ENCODE peak calls at places on chromosomes 3 and 15, in five cellular contexts. One of them, this sample, is unnamed.

GRCh38 chr3:13750731-13751130 is 129.1 kb downstream of the WNT7A start:
- DNase-seq in GM12878: no peak
- DNase-seq in K562: no peak
- DNase-seq in HepG2: no peak
- DNase-seq in H1: no peak
- DNase-seq in this sample: no peak

GRCh38 chr3:44439499-44440295 is 37.8 kb downstream of the ZNF445 start:
- DNase-seq in GM12878: peak; percentile 88
- DNase-seq in K562: peak; percentile 93
- DNase-seq in HepG2: peak; percentile 97
- DNase-seq in H1: no peak
- DNase-seq in this sample: no peak

GRCh38 chr3:72390841-72391240 is 457.4 kb downstream of the SHQ1 start:
- DNase-seq in GM12878: no peak
- DNase-seq in K562: no peak
- DNase-seq in HepG2: no peak
- DNase-seq in H1: no peak
- DNase-seq in this sample: no peak

GRCh38 chr15:62742409-62743171 is 300.0 kb upstream of the TPM1 start:
- DNase-seq in GM12878: no peak
- DNase-seq in K562: peak; percentile 56
- DNase-seq in HepG2: peak; percentile 42
- DNase-seq in H1: no peak
- DNase-seq in this sample: peak; percentile 42

GRCh38 chr3:152021951-152022461 is 148.6 kb downstream of the SUCNR1 start:
- DNase-seq in GM12878: peak; percentile 13
- DNase-seq in K562: no peak
- DNase-seq in HepG2: no peak
- DNase-seq in H1: no peak
- DNase-seq in this sample: peak; percentile 98

GRCh38 chr3:55813268-55814097 is 326.4 kb upstream of the WNT5A start:
- DNase-seq in GM12878: no peak
- DNase-seq in K562: no peak
- DNase-seq in HepG2: no peak
- DNase-seq in H1: no peak
- DNase-seq in this sample: no peak

GRCh38 chr15:70362911-70363310 is 265.2 kb upstream of the TLE3 start:
- DNase-seq in GM12878: no peak
- DNase-seq in K562: peak; percentile 24
- DNase-seq in HepG2: peak; percentile 17
- DNase-seq in H1: peak; percentile 13
- DNase-seq in this sample: peak; percentile 8

GRCh38 chr3:186746008-186746407 is 28.8 kb downstream of the KNG1 start:
- DNase-seq in GM12878: no peak
- DNase-seq in K562: no peak
- DNase-seq in HepG2: peak; percentile 94
- DNase-seq in H1: no peak
- DNase-seq in this sample: peak; percentile 60

GRCh38 chr3:66989860-66990696 is 8.0 kb upstream of the KBTBD8 start:
- DNase-seq in GM12878: peak; percentile 40
- DNase-seq in K562: peak; percentile 20
- DNase-seq in HepG2: peak; percentile 36
- DNase-seq in H1: no peak
- DNase-seq in this sample: peak; percentile 29

GRCh38 chr15:85793641-85794597 is 806 bp downstream of the KLHL25 start:
- DNase-seq in GM12878: no peak
- DNase-seq in K562: peak; percentile 25
- DNase-seq in HepG2: peak; percentile 28
- DNase-seq in H1: no peak
- DNase-seq in this sample: no peak

GRCh38 chr3:53675022-53675697 is 171.1 kb downstream of the CHDH start:
- DNase-seq in GM12878: no peak
- DNase-seq in K562: no peak
- DNase-seq in HepG2: no peak
- DNase-seq in H1: no peak
- DNase-seq in this sample: no peak

GRCh38 chr3:128922804-128923459 is 43.5 kb downstream of the ACAD9 start:
- DNase-seq in GM12878: no peak
- DNase-seq in K562: no peak
- DNase-seq in HepG2: no peak
- DNase-seq in H1: no peak
- DNase-seq in this sample: no peak

GRCh38 chr3:117736851-117737250 is 1027.3 kb downstream of the TUSC7 start:
- DNase-seq in GM12878: no peak
- DNase-seq in K562: no peak
- DNase-seq in HepG2: no peak
- DNase-seq in H1: no peak
- DNase-seq in this sample: no peak

GRCh38 chr3:62962656-62963055 is 87.4 kb upstream of the CADPS start:
- DNase-seq in GM12878: no peak
- DNase-seq in K562: no peak
- DNase-seq in HepG2: no peak
- DNase-seq in H1: no peak
- DNase-seq in this sample: no peak

GRCh38 chr15:64070965-64071851 is 22.4 kb downstream of the CIAO2A start:
- DNase-seq in GM12878: no peak
- DNase-seq in K562: no peak
- DNase-seq in HepG2: peak; percentile 74
- DNase-seq in H1: no peak
- DNase-seq in this sample: no peak

GRCh38 chr3:61522629-61523028 is 38.7 kb upstream of the PTPRG start:
- DNase-seq in GM12878: no peak
- DNase-seq in K562: no peak
- DNase-seq in HepG2: no peak
- DNase-seq in H1: no peak
- DNase-seq in this sample: no peak

GRCh38 chr3:189488241-189488767 is 142.9 kb upstream of the TP63 start:
- DNase-seq in GM12878: no peak
- DNase-seq in K562: no peak
- DNase-seq in HepG2: no peak
- DNase-seq in H1: peak; percentile 0
- DNase-seq in this sample: no peak

GRCh38 chr15:25596644-25597562 is 158.1 kb upstream of the UBE3A start:
- DNase-seq in GM12878: no peak
- DNase-seq in K562: no peak
- DNase-seq in HepG2: no peak
- DNase-seq in H1: no peak
- DNase-seq in this sample: no peak

GRCh38 chr3:160226026-160226739 is 961 bp downstream of the C3orf80 start:
- DNase-seq in GM12878: no peak
- DNase-seq in K562: peak; percentile 26
- DNase-seq in HepG2: no peak
- DNase-seq in H1: no peak
- DNase-seq in this sample: no peak

GRCh38 chr3:50190921-50191660 is at the start of gene GNAT1:
- DNase-seq in GM12878: no peak
- DNase-seq in K562: no peak
- DNase-seq in HepG2: no peak
- DNase-seq in H1: no peak
- DNase-seq in this sample: no peak

GRCh38 chr3:149765762-149766334 is 13.6 kb upstream of the COMMD2 start:
- DNase-seq in GM12878: no peak
- DNase-seq in K562: no peak
- DNase-seq in HepG2: peak; percentile 27
- DNase-seq in H1: no peak
- DNase-seq in this sample: no peak

GRCh38 chr15:60678632-60679031 is 199.7 kb upstream of the ICE2 start:
- DNase-seq in GM12878: peak; percentile 38
- DNase-seq in K562: no peak
- DNase-seq in HepG2: no peak
- DNase-seq in H1: no peak
- DNase-seq in this sample: no peak

GRCh38 chr3:119294889-119295769 is 946 bp downstream of the ARHGAP31 start:
- DNase-seq in GM12878: no peak
- DNase-seq in K562: no peak
- DNase-seq in HepG2: no peak
- DNase-seq in H1: no peak
- DNase-seq in this sample: no peak

GRCh38 chr3:172848910-172849309 is 98.4 kb downstream of the ECT2 start:
- DNase-seq in GM12878: no peak
- DNase-seq in K562: no peak
- DNase-seq in HepG2: no peak
- DNase-seq in H1: no peak
- DNase-seq in this sample: no peak

DNA sequence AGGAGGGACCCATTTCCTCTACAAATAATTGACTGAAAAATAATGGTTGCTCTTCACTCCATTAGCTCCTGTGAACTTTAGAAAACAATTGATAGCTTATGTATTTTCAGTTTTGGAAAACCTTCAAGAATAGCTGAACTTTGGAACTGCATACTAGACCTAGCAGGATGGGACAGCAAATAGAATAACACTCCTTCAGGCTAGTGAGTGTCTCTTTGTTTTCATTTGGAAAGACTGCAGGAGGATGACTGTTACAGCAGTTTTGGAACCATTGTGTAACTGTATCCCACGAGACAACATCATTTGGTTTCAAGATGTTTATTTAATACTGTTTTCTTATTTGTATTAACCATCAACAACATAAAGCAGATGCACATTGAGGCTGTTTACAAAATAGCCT is 335.7 kb downstream of the IL5RA start:
- DNase-seq in GM12878: no peak
- DNase-seq in K562: no peak
- DNase-seq in HepG2: peak; percentile 3
- DNase-seq in H1: no peak
- DNase-seq in this sample: no peak
- TF ChIP-seq SRF in GM12878: no peak
- TF ChIP-seq SRF in K562: no peak
- TF ChIP-seq SRF in HepG2: no peak
- TF ChIP-seq SRF in H1: no peak
- TF ChIP-seq SRF in this sample: no peak

DNA sequence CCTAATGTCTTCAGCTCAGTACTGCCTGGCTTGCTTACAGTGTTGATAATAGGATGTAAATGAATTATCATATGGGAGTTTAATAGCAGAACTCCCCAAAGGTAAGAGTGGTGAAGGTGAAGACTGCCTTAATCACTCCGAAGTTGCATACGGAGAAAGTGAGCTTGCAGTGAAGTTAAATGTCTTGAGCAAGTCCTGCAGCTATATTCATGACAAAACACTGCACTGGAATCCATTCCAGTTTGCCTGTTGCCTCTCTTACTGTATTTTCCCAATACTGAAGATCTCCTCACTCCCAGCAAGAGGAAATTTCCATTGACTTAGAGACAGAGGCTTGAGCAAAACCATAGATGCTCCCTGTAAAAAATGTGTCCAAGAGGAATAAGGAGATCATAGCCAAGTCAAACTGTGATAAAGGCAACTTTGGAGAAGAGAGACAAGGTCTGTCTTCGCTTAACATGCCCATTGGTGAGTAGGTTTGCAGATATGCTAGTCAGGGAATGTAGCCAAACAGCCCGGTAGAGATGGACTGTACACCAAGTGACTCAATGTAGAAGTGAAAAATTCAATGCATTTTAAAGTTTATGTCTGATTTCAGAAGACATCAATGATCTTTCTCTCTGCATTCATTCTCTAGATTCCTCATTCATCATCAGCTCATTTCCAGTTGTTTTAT is 667.2 kb upstream of the NR2F2 start:
- DNase-seq in GM12878: no peak
- DNase-seq in K562: no peak
- DNase-seq in HepG2: no peak
- DNase-seq in H1: no peak
- DNase-seq in this sample: no peak
- TF ChIP-seq SRF in GM12878: no peak
- TF ChIP-seq SRF in K562: no peak
- TF ChIP-seq SRF in HepG2: no peak
- TF ChIP-seq SRF in H1: no peak
- TF ChIP-seq SRF in this sample: no peak

GRCh38 chr15:81507831-81508230 is 133.8 kb upstream of the TMC3 start:
- DNase-seq in GM12878: no peak
- DNase-seq in K562: no peak
- DNase-seq in HepG2: no peak
- DNase-seq in H1: no peak
- DNase-seq in this sample: no peak

GRCh38 chr15:81502436-81502835 is 128.4 kb upstream of the TMC3 start:
- DNase-seq in GM12878: no peak
- DNase-seq in K562: no peak
- DNase-seq in HepG2: no peak
- DNase-seq in H1: no peak
- DNase-seq in this sample: no peak

GRCh38 chr15:81506071-81506470 is 132.1 kb upstream of the TMC3 start:
- DNase-seq in GM12878: no peak
- DNase-seq in K562: no peak
- DNase-seq in HepG2: no peak
- DNase-seq in H1: no peak
- DNase-seq in this sample: no peak

GRCh38 chr15:81506936-81507335 is 132.9 kb upstream of the TMC3 start:
- DNase-seq in GM12878: no peak
- DNase-seq in K562: no peak
- DNase-seq in HepG2: no peak
- DNase-seq in H1: no peak
- DNase-seq in this sample: no peak

DNA sequence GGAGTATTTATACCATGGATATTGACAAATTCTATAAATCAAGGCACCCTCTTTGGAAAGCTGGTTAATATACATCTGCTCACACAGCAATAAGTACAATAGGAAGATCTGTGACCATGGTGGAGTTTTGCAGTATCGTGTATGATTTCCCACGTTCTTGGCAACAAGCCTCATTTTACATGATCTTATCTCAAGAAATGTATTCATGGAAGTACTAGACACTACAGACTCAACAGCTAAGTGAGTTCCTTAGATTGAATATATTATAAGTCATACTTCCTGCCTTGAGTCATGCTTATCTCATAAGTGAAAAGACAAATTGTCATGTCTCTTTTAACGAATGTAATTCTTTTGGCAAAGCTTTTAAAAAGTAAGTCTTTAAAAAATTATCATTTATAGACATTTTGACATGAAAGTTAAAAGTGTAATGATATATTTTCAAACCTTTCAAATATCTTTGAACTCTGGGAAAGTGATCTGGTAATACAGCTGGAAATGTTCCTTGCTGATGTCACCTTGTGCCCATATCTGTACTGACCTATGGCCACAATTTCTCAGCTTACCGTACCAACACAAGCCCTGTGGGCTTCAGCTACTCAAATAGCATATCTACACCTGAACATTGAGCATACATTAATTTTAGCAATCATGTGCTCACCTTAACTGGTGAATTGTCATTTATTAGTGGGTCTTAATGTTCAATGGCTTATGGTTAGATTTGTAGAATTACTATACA is 130.3 kb upstream of the TMC3 start:
- DNase-seq in GM12878: no peak
- DNase-seq in K562: no peak
- DNase-seq in HepG2: no peak
- DNase-seq in H1: no peak
- DNase-seq in this sample: no peak
- TF ChIP-seq SRF in GM12878: no peak
- TF ChIP-seq SRF in K562: no peak
- TF ChIP-seq SRF in HepG2: no peak
- TF ChIP-seq SRF in H1: no peak
- TF ChIP-seq SRF in this sample: no peak

DNA sequence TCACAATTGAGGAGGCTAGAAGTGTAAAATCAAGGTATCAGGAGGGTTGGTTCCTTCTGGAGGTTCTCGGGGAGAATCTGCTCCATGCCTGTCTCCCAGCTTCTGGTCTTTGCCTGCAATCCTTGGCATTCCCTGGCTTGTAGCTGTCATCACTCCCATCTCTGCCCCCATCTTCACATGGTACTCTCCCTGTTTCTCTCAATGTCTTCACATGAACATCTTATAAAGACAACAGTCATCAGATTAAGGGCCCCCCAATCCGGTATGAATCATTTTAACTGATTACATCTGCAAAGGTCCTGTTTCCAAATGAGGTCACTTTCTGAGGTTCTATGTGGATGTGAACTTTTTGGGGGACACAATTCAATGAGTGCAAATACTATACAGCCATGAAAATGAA is 113.0 kb upstream of the GALNT15 start:
- DNase-seq in GM12878: no peak
- DNase-seq in K562: no peak
- DNase-seq in HepG2: no peak
- DNase-seq in H1: no peak
- DNase-seq in this sample: no peak
- TF ChIP-seq SRF in GM12878: no peak
- TF ChIP-seq SRF in K562: no peak
- TF ChIP-seq SRF in HepG2: no peak
- TF ChIP-seq SRF in H1: no peak
- TF ChIP-seq SRF in this sample: no peak

This sample was measured in HCT116.